ENCODE peak calls at places on chromosomes 2 and 18, in five cellular contexts. P is A549, F is K562, U is HepG2, X is H1. Q is an unnamed sample.

GRCh38 chr2:181447040-181447439 is 10.1 kb upstream of the ITGA4 start:
- DNase-seq in P (no peak), F (no peak), U (no peak), X (no peak), Q (no peak)

GRCh38 chr18:68800075-68800474 is 2.2 kb downstream of the CCDC102B start:
- DNase-seq in P (no peak), F (no peak), U (no peak), X (no peak), Q (no peak)

GRCh38 chr2:54936766-54937165 is 113.5 kb downstream of the RTN4 start:
- DNase-seq in P (no peak), F (no peak), U (no peak), X (no peak), Q (no peak)

GRCh38 chr2:233289590-233290424 is 17.8 kb upstream of the SAG start:
- DNase-seq in P (no peak), F (no peak), U (no peak), X (no peak), Q (no peak)

GRCh38 chr2:196119926-196120325 is 51.3 kb upstream of the DNAH7 start:
- DNase-seq in P (no peak), F (no peak), U (no peak), X (no peak), Q (no peak)

GRCh38 chr2:238963970-238964331 is 116.1 kb downstream of the TWIST2 start:
- DNase-seq in P (no peak), F (no peak), U (no peak), X (no peak), Q (no peak)

GRCh38 chr2:190882327-190882766 is 1.7 kb downstream of the GLS start:
- DNase-seq in P (no peak), F (no peak), U (no peak), X (no peak), Q (no peak)

GRCh38 chr2:208648368-208648767 is 241.8 kb downstream of the PTH2R start:
- DNase-seq in P (no peak), F (no peak), U (no peak), X (no peak), Q (no peak)

GRCh38 chr2:164859251-164859818 is 17.7 kb upstream of the COBLL1 start:
- DNase-seq in P (no peak), F (no peak), U (no peak), X (no peak), Q (no peak)

GRCh38 chr2:29114841-29115609 is at the start of gene CLIP4:
- DNase-seq in P (peak; percentile 38), F (no peak), U (no peak), X (no peak), Q (peak; percentile 35)

GRCh38 chr18:3903341-3903740 is 453.4 kb downstream of the TGIF1 start:
- DNase-seq in P (no peak), F (no peak), U (no peak), X (no peak), Q (no peak)

DNA sequence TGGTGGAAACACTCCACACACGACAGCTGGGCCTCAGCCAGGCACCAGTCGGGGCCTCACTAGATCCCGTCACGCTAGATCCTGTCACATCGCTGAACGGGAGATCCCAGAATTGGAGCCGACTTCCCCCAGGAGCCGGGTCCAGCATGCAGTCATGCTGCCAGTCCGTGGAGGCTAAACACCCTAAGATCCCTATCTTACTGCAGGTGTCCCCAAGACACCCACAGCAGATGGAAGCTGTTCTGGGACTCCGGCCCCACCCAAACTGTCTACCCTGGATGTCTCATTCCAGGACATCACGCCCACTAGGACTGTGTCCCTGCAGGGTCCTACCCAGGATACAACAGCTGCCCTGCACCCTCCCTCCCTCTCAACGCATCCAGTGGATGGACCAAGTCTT is 23.4 kb downstream of the ZNF516 start:
- DNase-seq in P (no peak), F (no peak), U (no peak), X (no peak), Q (no peak)
- TF ChIP-seq MAX in P (no peak), F (no peak), U (no peak), X (no peak), Q (no peak)

DNA sequence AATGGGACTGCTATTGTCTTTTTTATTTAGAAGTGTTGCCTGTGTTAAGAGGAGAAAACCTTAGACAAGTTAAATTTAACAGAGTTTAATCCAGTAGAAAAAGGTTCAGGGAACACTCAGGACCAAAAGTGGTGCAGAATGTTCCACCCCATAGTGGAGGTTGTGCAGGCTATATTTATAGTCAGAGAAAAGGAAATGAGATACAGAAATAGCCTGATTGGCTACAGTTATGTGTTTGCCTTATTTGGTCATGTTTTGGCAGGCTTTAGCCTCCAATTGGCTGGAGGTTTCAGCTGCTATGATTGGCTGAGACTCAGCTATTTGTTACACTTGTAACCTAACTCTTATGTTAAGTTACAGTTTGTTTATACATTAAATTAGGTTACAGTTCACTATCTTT is 4.1 kb downstream of the STAMBP start:
- DNase-seq in P (no peak), F (peak; percentile 32), U (no peak), X (no peak), Q (no peak)
- TF ChIP-seq JUN in P (no peak), F (no peak), U (no peak), X (no peak), Q (no peak)

GRCh38 chr18:55546873-55547704 is 40.9 kb downstream of the TCF4 start:
- DNase-seq in P (no peak), F (peak; percentile 12), U (no peak), X (no peak), Q (no peak)
- TF ChIP-seq MAX in P (no peak), F (no peak), U (no peak), X (no peak), Q (no peak)

DNA sequence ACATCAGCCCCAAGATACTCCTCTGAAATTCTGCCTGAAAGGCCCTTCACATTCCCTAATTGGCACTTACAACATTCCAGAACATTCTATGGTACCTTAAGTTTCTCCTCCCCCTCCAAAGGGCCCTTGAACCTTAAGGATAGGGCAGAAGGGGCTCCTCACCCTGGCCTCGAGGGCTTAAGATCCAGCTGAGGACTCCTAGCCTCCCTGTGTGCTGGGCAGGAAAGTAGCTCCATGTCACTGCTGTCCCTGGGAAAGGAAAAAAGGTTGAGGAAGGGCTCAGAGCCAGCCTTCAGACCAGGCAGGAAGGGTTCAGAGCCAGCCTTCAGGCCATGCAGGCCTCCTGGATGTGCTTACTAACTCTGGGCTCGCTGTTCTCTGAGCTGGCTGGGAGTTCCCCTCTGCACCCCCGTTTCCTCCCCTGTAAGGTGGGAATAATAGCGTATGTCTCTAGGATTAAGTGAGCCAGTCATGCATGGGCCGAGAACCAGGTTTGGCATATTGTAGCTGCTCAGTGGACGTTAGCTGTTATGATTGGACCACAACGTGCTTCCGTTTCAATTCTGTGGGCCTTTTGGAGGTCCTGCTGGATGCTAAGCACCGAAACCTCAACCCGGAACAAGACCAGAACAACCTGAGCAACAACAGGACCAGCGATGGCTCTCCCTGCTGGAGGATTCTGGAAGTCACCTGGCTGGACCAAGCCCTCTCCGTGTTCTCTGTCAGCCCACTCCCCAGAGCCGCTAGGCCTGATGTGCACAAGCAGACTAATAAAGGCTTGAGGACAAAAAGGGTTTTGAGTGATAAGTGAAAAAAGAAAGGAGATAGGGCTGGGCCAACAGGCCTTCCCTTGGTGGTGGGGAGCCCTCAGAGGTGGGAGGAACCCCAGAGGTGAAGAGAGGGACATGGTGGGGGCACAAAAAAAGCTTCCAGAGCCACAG is 1.0 kb upstream of the B3GNT7 start:
- DNase-seq in P (no peak), F (peak; percentile 12), U (peak; percentile 59), X (no peak), Q (peak; percentile 76)
- TF ChIP-seq JUN in P (no peak), F (no peak), U (no peak), X (no peak), Q (no peak)

GRCh38 chr2:121960251-121960650 is 204.8 kb downstream of the TSN start:
- DNase-seq in P (no peak), F (no peak), U (no peak), X (no peak), Q (no peak)
- TF ChIP-seq MAX in P (no peak), F (no peak), U (no peak), X (no peak), Q (no peak)

DNA sequence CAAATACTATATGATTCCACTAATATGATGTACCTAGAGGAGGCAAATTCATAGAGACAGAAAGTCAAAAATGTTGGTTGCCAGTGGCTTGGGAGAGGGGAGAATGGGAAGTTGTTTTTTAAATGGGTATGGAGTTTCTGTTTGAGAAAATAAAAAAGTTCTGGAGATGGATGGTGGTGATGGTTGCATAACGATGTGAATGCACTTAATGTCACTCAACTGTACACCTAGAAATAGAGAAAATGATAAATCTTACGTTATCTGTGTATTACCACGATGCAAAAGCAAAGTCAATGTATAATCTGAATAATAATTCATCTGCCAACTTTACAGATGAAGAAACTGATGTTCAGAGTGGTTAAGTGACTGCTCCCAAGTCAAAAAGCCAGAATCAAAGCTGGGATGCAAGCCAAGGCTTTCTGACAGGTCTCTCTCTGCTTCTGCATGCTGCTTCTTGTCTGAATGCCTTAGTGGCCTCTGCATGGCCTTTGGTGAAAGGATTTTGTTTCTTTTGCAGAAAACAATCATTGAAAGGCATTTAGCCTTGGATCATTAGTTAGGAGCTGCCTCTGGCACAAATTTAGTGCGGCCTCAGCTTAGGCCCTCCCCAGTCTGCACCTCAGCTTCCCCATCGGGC is 46.5 kb upstream of the MYCN start:
- DNase-seq in P (no peak), F (no peak), U (no peak), X (no peak), Q (no peak)
- TF ChIP-seq JUN in P (no peak), F (no peak), U (no peak), X (no peak), Q (no peak)

DNA sequence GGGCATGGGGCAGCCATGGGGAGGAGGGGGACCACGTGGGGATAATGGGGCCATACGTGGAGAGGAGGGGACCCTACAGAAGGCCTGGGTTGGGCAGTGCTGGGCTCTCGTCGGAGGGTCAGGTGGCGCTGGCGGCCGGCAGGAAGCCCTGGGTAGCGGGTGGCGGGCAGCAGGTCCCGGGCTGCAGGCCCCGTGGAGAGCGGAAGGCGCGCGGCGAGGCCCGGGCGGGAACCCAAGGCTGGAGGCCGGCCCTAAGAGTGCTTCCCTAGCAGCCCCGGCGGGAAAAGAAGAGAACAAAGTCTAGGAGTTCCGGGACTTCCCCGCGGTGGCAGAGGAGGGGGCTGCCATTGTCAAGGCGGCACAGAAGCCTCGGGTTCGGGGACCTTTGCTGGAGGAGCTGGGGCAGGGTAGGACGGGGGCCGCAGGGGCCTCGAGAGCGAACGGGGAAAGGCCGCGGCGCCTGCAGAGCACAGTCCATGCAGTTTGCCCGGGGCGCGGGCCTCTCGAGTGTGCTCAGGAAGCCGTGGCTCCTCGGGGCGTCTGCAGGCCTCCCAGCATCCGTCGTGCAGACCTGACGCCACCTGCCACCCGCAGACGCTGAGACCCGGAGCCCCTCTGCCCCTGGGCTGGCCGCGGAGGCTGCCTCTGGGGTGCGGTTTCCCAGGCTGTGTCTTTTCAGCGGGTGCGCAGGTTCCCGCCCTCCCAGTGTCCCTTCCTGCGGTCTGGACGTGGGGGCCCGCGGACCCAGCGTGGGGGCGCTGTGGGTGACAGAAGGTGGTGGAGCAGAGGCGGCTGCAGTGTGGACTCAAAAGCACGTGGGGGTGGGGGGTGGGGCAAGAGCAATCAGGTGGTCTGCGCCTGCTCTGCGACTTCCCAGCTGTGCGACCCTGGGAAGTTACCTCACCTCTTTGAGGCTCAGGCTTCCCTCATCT is 19.4 kb upstream of the NCL start:
- DNase-seq in P (no peak), F (no peak), U (no peak), X (no peak), Q (peak; percentile 35)
- TF ChIP-seq MAX in P (no peak), F (no peak), U (no peak), X (peak; percentile 1), Q (no peak)

GRCh38 chr18:11408555-11408954 is 200.8 kb upstream of the SLC35G4 start:
- DNase-seq in P (no peak), F (no peak), U (no peak), X (no peak), Q (no peak)
- TF ChIP-seq JUN in P (no peak), F (no peak), U (no peak), X (no peak), Q (no peak)